ENCODE peak calls at places on chromosomes 6 and 20, in nine cellular contexts. N is sigmoid colon, B is heart right ventricle, X is HFF-Myc, O is choroid plexus epithelial cell, K is neural crest cell, Z is WERI-Rb-1, H is fibroblast of lung, J is AG10803. L is an unnamed sample.

GRCh38 chr6:100035873-100036653 is 42.0 kb upstream of the MCHR2 start:
- DNase-seq in N (no peak), Z (no peak), O (no peak), H (no peak), J (no peak), B (no peak), K (no peak), X (no peak), L (no peak)

GRCh38 chr6:15317934-15318902 is 72.3 kb downstream of the JARID2 start:
- DNase-seq in N (no peak), K (peak; percentile 18), O (peak; percentile 29), H (peak; percentile 53), Z (no peak), B (no peak), J (no peak), X (peak; percentile 54), L (no peak)

GRCh38 chr6:44386929-44387345 is 569 bp upstream of the CDC5L start:
- DNase-seq in N (no peak), B (no peak), X (no peak), O (peak; percentile 34), Z (no peak), H (peak; percentile 62), J (peak; percentile 69), K (no peak), L (no peak)

GRCh38 chr20:49319204-49319809 is 41.5 kb upstream of the ZNFX1 start:
- DNase-seq in X (no peak), B (peak; percentile 13), H (no peak), O (no peak), Z (no peak), K (no peak), N (no peak), J (no peak), L (no peak)

GRCh38 chr6:13923527-13924145 is 1.1 kb upstream of the RNF182 start:
- DNase-seq in K (no peak), N (no peak), J (peak; percentile 70), B (no peak), O (peak; percentile 59), H (peak; percentile 77), X (no peak), Z (no peak), L (no peak)

GRCh38 chr20:7090001-7090400 is 322.5 kb downstream of the BMP2 start:
- DNase-seq in N (no peak), B (no peak), X (no peak), O (peak; percentile 80), H (no peak), K (no peak), J (no peak), Z (no peak), L (no peak)

GRCh38 chr20:24100370-24101011 is 111.9 kb upstream of the GGTLC1 start:
- DNase-seq in J (peak; percentile 46), B (peak; percentile 30), H (peak; percentile 22), O (peak; percentile 87), Z (peak; percentile 51), N (no peak), K (peak; percentile 35), X (peak; percentile 5), L (peak; percentile 35)

GRCh38 chr6:42555477-42556457 is 8.1 kb upstream of the UBR2 start:
- DNase-seq in X (peak; percentile 25), N (no peak), H (peak; percentile 22), J (peak; percentile 8), Z (no peak), K (no peak), O (peak; percentile 31), B (no peak), L (no peak)

GRCh38 chr6:155936551-155936950 is 480.9 kb upstream of the NOX3 start:
- DNase-seq in O (peak; percentile 15), Z (no peak), N (no peak), X (peak; percentile 36), J (peak; percentile 2), K (no peak), B (peak; percentile 16), H (no peak), L (no peak)

GRCh38 chr6:14922306-14922705 is 323.6 kb upstream of the JARID2 start:
- DNase-seq in K (no peak), Z (peak; percentile 3), H (peak; percentile 68), B (no peak), X (no peak), N (peak; percentile 66), J (peak; percentile 13), O (no peak), L (no peak)

GRCh38 chr6:124857746-124858145 is 104.5 kb upstream of the RNF217 start:
- DNase-seq in N (no peak), K (no peak), H (no peak), B (no peak), O (no peak), J (no peak), X (no peak), Z (no peak), L (no peak)

GRCh38 chr6:124859366-124859765 is 102.9 kb upstream of the RNF217 start:
- DNase-seq in N (no peak), B (no peak), O (no peak), H (no peak), J (no peak), K (no peak), Z (no peak), X (no peak), L (no peak)

GRCh38 chr6:124858564-124858963 is 103.7 kb upstream of the RNF217 start:
- DNase-seq in Z (no peak), K (no peak), B (no peak), H (no peak), J (no peak), X (no peak), N (no peak), O (no peak), L (no peak)

GRCh38 chr6:124854338-124854922 is 107.8 kb upstream of the RNF217 start:
- DNase-seq in X (no peak), O (peak; percentile 18), J (peak; percentile 2), Z (no peak), B (no peak), N (no peak), H (no peak), K (no peak), L (no peak)
- TF ChIP-seq CTCF in X (no peak), O (peak; percentile 44), J (peak; percentile 31), Z (no peak), B (peak; percentile 44), N (no peak), H (no peak), K (peak; percentile 68), L (peak; percentile 45)

DNA sequence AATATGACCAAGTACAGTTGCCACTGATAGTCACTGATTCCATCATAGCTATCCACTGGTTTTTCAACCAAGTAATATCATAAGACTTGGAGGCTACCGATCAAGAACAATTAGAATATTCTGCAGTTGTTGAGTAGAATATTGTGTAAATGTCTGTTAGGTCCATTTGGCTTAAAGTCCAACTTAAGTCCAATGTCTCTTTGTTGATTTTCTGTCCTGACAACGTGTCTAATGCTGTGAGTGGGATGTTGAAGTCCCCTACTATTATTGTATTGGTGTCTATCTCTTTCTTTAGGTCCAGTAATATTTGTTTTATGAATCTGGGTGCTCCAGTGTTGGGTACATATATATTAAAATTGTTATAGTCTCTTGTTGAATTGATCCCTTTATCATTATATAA is 13.9 kb downstream of the ARFGEF3 start:
- DNase-seq in J (no peak), B (no peak), Z (no peak), N (no peak), O (no peak), X (no peak), H (no peak), K (no peak), L (no peak)
- TF ChIP-seq CTCF in J (no peak), B (no peak), Z (no peak), N (no peak), O (no peak), X (no peak), H (no peak), K (no peak), L (no peak)

GRCh38 chr6:2619651-2620050 is 131.1 kb downstream of the MYLK4 start:
- DNase-seq in Z (no peak), N (no peak), H (no peak), B (no peak), O (no peak), J (no peak), K (no peak), X (no peak), L (no peak)

GRCh38 chr6:2624177-2624576 is 126.5 kb downstream of the MYLK4 start:
- DNase-seq in N (no peak), Z (no peak), X (no peak), J (no peak), H (no peak), B (peak; percentile 64), O (no peak), K (no peak), L (no peak)

GRCh38 chr6:2625581-2625980 is 125.1 kb downstream of the MYLK4 start:
- DNase-seq in X (no peak), J (no peak), K (no peak), H (peak; percentile 39), B (no peak), O (no peak), Z (no peak), N (no peak), L (no peak)

GRCh38 chr6:2623348-2623747 is 127.4 kb downstream of the MYLK4 start:
- DNase-seq in H (no peak), K (no peak), J (no peak), N (no peak), X (no peak), B (no peak), O (peak; percentile 26), Z (no peak), L (no peak)

GRCh38 chr6:2622683-2623082 is 128.0 kb downstream of the MYLK4 start:
- DNase-seq in J (no peak), O (peak; percentile 64), X (no peak), K (no peak), Z (no peak), N (no peak), H (no peak), B (peak; percentile 62), L (no peak)
- TF ChIP-seq CTCF in J (no peak), O (peak; percentile 69), X (no peak), K (no peak), Z (no peak), N (no peak), H (no peak), B (no peak), L (no peak)

GRCh38 chr20:21028921-21029320 is 77.2 kb downstream of the LINC00237 start:
- DNase-seq in X (no peak), N (no peak), Z (no peak), K (no peak), B (no peak), J (no peak), H (no peak), O (no peak), L (no peak)

GRCh38 chr20:21026951-21027350 is 79.2 kb downstream of the LINC00237 start:
- DNase-seq in Z (no peak), H (no peak), B (no peak), J (no peak), O (no peak), K (no peak), N (no peak), X (no peak), L (no peak)

GRCh38 chr20:21029356-21029755 is 76.8 kb downstream of the LINC00237 start:
- DNase-seq in O (no peak), J (no peak), H (no peak), Z (no peak), X (no peak), N (no peak), K (no peak), B (no peak), L (no peak)

GRCh38 chr20:21028436-21028835 is 77.7 kb downstream of the LINC00237 start:
- DNase-seq in N (no peak), K (no peak), Z (no peak), O (no peak), X (no peak), J (no peak), B (no peak), H (no peak), L (no peak)

GRCh38 chr20:21027569-21027968 is 78.6 kb downstream of the LINC00237 start:
- DNase-seq in B (no peak), O (no peak), X (no peak), N (no peak), H (no peak), J (no peak), Z (peak; percentile 15), K (peak; percentile 27), L (no peak)
- TF ChIP-seq CTCF in B (no peak), O (no peak), X (no peak), N (no peak), H (no peak), J (peak; percentile 7), Z (peak; percentile 28), K (peak; percentile 43), L (peak; percentile 47)